ENCODE peak calls at places on chromosomes 12 and 14, in six cellular contexts. N is fibroblast of lung, F is NCI-H2081, D is H9, K is iris pigment epithelial cell, B is body of pancreas. P is an unnamed sample.

GRCh38 chr12:127628655-127629054 is 638.3 kb upstream of the TMEM132C start:
- DNase-seq in N (peak), F (no peak), D (no peak), K (peak), B (no peak), P (peak)

GRCh38 chr12:58533652-58534051 is 386.7 kb downstream of the LRIG3 start:
- DNase-seq in N (no peak), F (no peak), D (no peak), K (no peak), B (no peak), P (no peak)

GRCh38 chr12:120495189-120495722 is 657 bp upstream of the DYNLL1 start:
- DNase-seq in N (no peak), F (no peak), D (no peak), K (no peak), B (no peak), P (no peak)

GRCh38 chr12:52890417-52890816 is 14.5 kb downstream of the KRT8 start:
- DNase-seq in N (no peak), F (no peak), D (peak), K (no peak), B (no peak), P (no peak)

GRCh38 chr14:104687601-104688504 is 1.6 kb upstream of the INF2 start:
- DNase-seq in N (peak), F (peak), D (peak), K (peak), B (peak), P (peak)

GRCh38 chr12:108839011-108839889 is 18.1 kb downstream of the SSH1 start:
- DNase-seq in N (peak), F (no peak), D (no peak), K (peak), B (peak), P (no peak)

GRCh38 chr12:34305176-34305575 is 282.9 kb downstream of the ALG10 start:
- DNase-seq in N (no peak), F (no peak), D (no peak), K (no peak), B (no peak), P (no peak)

GRCh38 chr12:119624971-119625370 is 31.4 kb downstream of the TMEM233 start:
- DNase-seq in N (no peak), F (peak), D (no peak), K (no peak), B (no peak), P (no peak)

GRCh38 chr12:49190317-49190716 is 1.4 kb upstream of the TUBA1A start:
- DNase-seq in N (no peak), F (peak), D (peak), K (no peak), B (no peak), P (no peak)

GRCh38 chr14:94601961-94602391 is 10.2 kb upstream of the SERPINA3 start:
- DNase-seq in N (peak), F (no peak), D (peak), K (peak), B (no peak), P (peak)

GRCh38 chr12:125100551-125101434 is 35.6 kb downstream of the AACS start:
- DNase-seq in N (no peak), F (no peak), D (no peak), K (no peak), B (no peak), P (no peak)

GRCh38 chr12:15899282-15899870 is 11.8 kb upstream of the DERA start:
- DNase-seq in N (peak), F (peak), D (no peak), K (no peak), B (no peak), P (no peak)